ENCODE peak calls at places on chromosomes 7 and 10, in eight cellular contexts. B is astrocyte, R is upper lobe of right lung, N is cardiac muscle cell, V is H9, Y is breast epithelium, I is cardiac fibroblast, M is osteoblast. W is an unnamed sample.

GRCh38 chr10:126135939-126136595 is 239.7 kb downstream of the FANK1 start:
- DNase-seq in B (no peak), Y (no peak), M (no peak), R (no peak), I (no peak), V (no peak), N (no peak), W (no peak)

GRCh38 chr7:78768859-78769258 is 684.6 kb downstream of the MAGI2 start:
- DNase-seq in B (peak; percentile 6), V (no peak), I (peak; percentile 1), M (no peak), R (no peak), N (peak; percentile 51), Y (no peak), W (no peak)

GRCh38 chr7:50397320-50397970 is 52.7 kb downstream of the FIGNL1 start:
- DNase-seq in M (no peak), B (no peak), I (no peak), N (no peak), R (no peak), Y (no peak), V (no peak), W (no peak)

GRCh38 chr7:150903627-150904026 is 51.3 kb downstream of the AOC1 start:
- DNase-seq in M (peak; percentile 93), V (no peak), R (peak; percentile 75), Y (no peak), B (peak; percentile 71), N (no peak), I (peak; percentile 29), W (no peak)

GRCh38 chr10:112215342-112215774 is 31.8 kb upstream of the GPAM start:
- DNase-seq in B (no peak), Y (no peak), I (no peak), R (peak; percentile 72), M (no peak), V (no peak), N (no peak), W (no peak)

GRCh38 chr7:100972002-100972347 is 2.6 kb downstream of the MUC12 start:
- DNase-seq in I (no peak), V (no peak), Y (no peak), N (no peak), B (no peak), R (no peak), M (peak; percentile 61), W (no peak)

GRCh38 chr7:22725585-22725984 is 1.4 kb upstream of the IL6 start:
- DNase-seq in Y (no peak), V (no peak), I (peak; percentile 47), R (no peak), N (no peak), M (peak; percentile 21), B (no peak), W (no peak)

GRCh38 chr7:35702541-35702940 is 7.6 kb upstream of the HERPUD2 start:
- DNase-seq in N (no peak), V (no peak), Y (no peak), B (no peak), I (no peak), R (no peak), M (no peak), W (no peak)

GRCh38 chr7:116258734-116259133 is 48.4 kb downstream of the TES start:
- DNase-seq in I (peak; percentile 87), V (no peak), B (no peak), Y (no peak), R (no peak), N (peak; percentile 54), M (no peak), W (no peak)

GRCh38 chr7:144827581-144828139 is 8.2 kb downstream of the TPK1 start:
- DNase-seq in V (no peak), N (peak; percentile 31), B (peak; percentile 89), I (peak; percentile 94), M (no peak), R (no peak), Y (no peak), W (no peak)

GRCh38 chr7:116630932-116631449 is 41.0 kb upstream of the MET start:
- DNase-seq in N (no peak), Y (peak; percentile 62), M (peak; percentile 88), I (peak; percentile 98), R (peak; percentile 79), B (peak; percentile 93), V (peak; percentile 42), W (peak; percentile 36)

GRCh38 chr10:132044803-132045202 is 20.9 kb upstream of the JAKMIP3 start:
- DNase-seq in B (no peak), V (no peak), Y (no peak), I (no peak), R (no peak), M (peak; percentile 59), N (no peak), W (no peak)

GRCh38 chr10:66888237-66888636 is 37.6 kb upstream of the LRRTM3 start:
- DNase-seq in B (no peak), R (no peak), V (no peak), N (no peak), Y (no peak), M (no peak), I (no peak), W (no peak)

DNA sequence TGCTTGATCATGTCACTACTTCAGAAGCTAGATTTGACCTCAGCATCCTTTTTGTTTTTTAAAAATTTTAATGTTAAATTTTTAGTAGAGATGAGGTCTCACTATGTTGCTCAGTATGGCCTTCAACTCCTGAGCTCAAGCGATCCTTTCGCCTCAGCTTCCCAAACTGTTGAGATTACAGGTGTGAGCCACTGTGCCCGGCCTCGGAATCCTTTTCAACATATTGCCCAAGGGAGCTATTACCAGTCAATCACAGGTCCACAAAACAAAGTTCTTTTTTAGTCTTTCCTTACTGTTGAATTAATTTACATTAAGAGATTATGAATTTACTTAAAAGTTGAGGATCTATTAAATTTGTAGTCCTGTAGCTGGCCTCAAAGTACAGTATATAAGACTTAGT is 37.7 kb downstream of the CCSER2 start:
- DNase-seq in I (no peak), N (no peak), V (no peak), B (no peak), M (no peak), R (no peak), Y (no peak), W (no peak)
- TF ChIP-seq CTCF in I (no peak), N (no peak), V (no peak), B (no peak), M (no peak), R (no peak), Y (no peak), W (no peak)

GRCh38 chr7:155818820-155819168 is 6.5 kb upstream of the SHH start:
- DNase-seq in R (no peak), V (no peak), N (no peak), M (peak; percentile 73), B (no peak), Y (no peak), I (no peak), W (no peak)
- TF ChIP-seq CTCF in R (no peak), V (no peak), N (no peak), M (no peak), B (no peak), Y (no peak), I (no peak), W (no peak)

GRCh38 chr7:40682696-40683095 is 547.9 kb downstream of the SUGCT start:
- DNase-seq in B (no peak), R (no peak), V (no peak), M (no peak), I (no peak), N (no peak), Y (no peak), W (no peak)

GRCh38 chr7:40676220-40676619 is 541.4 kb downstream of the SUGCT start:
- DNase-seq in M (no peak), N (no peak), I (peak; percentile 15), V (no peak), R (no peak), Y (no peak), B (no peak), W (no peak)

GRCh38 chr7:40675741-40676140 is 540.9 kb downstream of the SUGCT start:
- DNase-seq in N (no peak), Y (no peak), M (no peak), V (no peak), R (no peak), I (no peak), B (no peak), W (no peak)

DNA sequence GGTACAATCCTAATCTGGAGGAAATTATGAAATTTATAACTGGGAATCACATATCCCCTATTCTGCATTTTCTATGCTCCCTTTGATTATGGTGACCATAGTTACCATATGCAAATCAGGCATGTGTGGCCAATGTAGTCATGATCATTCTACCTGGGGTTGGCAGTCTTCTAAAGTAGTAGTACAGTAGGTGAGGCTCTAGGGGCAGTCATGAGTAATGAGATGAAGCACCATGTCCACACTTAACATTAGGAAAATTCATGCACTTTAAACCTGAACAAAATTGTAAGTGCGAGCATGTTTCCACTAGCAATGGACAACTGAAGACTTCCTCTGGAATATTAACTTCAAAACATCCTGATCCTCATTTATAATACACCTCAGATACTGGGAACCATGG is 545.9 kb downstream of the SUGCT start:
- DNase-seq in I (peak; percentile 47), Y (no peak), R (no peak), B (no peak), N (no peak), V (no peak), M (no peak), W (no peak)
- TF ChIP-seq CTCF in I (peak; percentile 50), Y (no peak), R (peak; percentile 33), B (peak; percentile 43), N (peak; percentile 52), V (peak; percentile 64), M (peak; percentile 42), W (no peak)

DNA sequence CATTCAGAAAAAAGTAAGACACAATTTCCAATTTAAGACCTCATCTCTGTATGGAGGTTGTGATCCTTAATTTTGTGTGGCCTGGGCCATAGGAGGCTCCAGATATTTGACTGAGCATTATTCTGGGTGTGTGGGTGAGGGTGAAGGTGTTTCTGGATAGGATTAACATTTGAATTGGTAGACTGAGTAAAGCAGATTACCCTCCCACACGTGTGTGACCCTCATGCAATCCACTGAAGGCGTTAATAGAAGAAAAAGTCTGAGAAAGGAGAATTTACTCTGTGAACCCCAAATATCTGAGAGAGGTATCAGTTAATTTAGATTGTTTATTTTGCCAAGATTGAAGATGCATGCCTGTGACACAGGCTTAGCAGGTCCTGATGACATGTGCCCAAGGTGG is 328.0 kb upstream of the POT1 start:
- DNase-seq in B (no peak), N (no peak), V (no peak), Y (no peak), I (no peak), M (no peak), R (no peak), W (no peak)
- TF ChIP-seq CTCF in B (no peak), N (no peak), V (no peak), Y (no peak), I (no peak), M (no peak), R (no peak), W (no peak)

GRCh38 chr7:52154382-52154781 is 837.8 kb upstream of the COBL start:
- DNase-seq in B (no peak), Y (no peak), I (no peak), V (no peak), M (no peak), N (no peak), R (no peak), W (no peak)
- TF ChIP-seq CTCF in B (no peak), Y (no peak), I (peak; percentile 4), V (peak; percentile 58), M (no peak), N (no peak), R (no peak), W (no peak)

GRCh38 chr10:50373821-50374501 is 122.6 kb upstream of the ASAH2 start:
- DNase-seq in M (no peak), I (peak; percentile 32), V (no peak), N (no peak), B (peak; percentile 66), R (no peak), Y (no peak), W (no peak)
- TF ChIP-seq CTCF in M (no peak), I (no peak), V (no peak), N (no peak), B (no peak), R (no peak), Y (no peak), W (no peak)

W was measured in activated B cell treated with CpG ODN at 0.5 μM for 24 hours.